ENCODE peak calls at places on chromosomes 1 and 21, in ten cellular contexts. C, Z, W, O, H, A, E, P, J and K are unnamed samples.

GRCh38 chr1:39632491-39633417 is 6.7 kb downstream of the HEYL start:
- DNase-seq in Z (no peak), P (no peak), O (peak; percentile 9), A (no peak), C (peak; percentile 85), E (no peak), H (no peak), W (no peak), J (peak; percentile 85), K (peak; percentile 64)

GRCh38 chr1:66809736-66810326 is 8.8 kb upstream of the INSL5 start:
- DNase-seq in C (peak; percentile 22), W (no peak), J (no peak), A (no peak), Z (peak; percentile 46), H (no peak), P (no peak), E (no peak), O (no peak), K (no peak)

GRCh38 chr1:942864-943533 is 16.1 kb downstream of the NOC2L start:
- DNase-seq in A (no peak), W (no peak), O (no peak), E (no peak), Z (no peak), J (peak; percentile 73), H (no peak), C (no peak), P (no peak), K (peak; percentile 47)

GRCh38 chr1:59332221-59332620 is 35.3 kb downstream of the FGGY start:
- DNase-seq in W (no peak), Z (no peak), E (no peak), O (no peak), H (no peak), J (no peak), P (no peak), C (no peak), A (no peak), K (no peak)

GRCh38 chr1:192559115-192560006 is 16.2 kb upstream of the RGS1 start:
- DNase-seq in H (peak; percentile 79), C (peak; percentile 42), J (no peak), W (no peak), Z (peak; percentile 73), O (no peak), E (no peak), P (peak; percentile 36), A (no peak), K (no peak)

GRCh38 chr21:44487831-44488230 is 32.5 kb downstream of the LRRC3 start:
- DNase-seq in H (no peak), C (peak; percentile 70), P (no peak), J (no peak), A (peak; percentile 18), O (no peak), Z (peak; percentile 13), E (no peak), W (peak; percentile 6), K (no peak)

GRCh38 chr21:35508389-35508888 is 459.3 kb upstream of the RUNX1 start:
- DNase-seq in O (no peak), P (no peak), C (peak; percentile 53), J (peak; percentile 77), E (no peak), Z (peak; percentile 20), H (peak; percentile 18), A (no peak), W (no peak), K (peak; percentile 50)

GRCh38 chr1:81760487-81761097 is 40.1 kb upstream of the ADGRL2 start:
- DNase-seq in W (no peak), A (no peak), H (peak; percentile 3), E (no peak), J (no peak), P (peak; percentile 1), Z (no peak), C (peak; percentile 9), O (no peak), K (no peak)

GRCh38 chr1:40078512-40079333 is 18.3 kb downstream of the PPT1 start:
- DNase-seq in E (peak; percentile 35), J (no peak), A (peak; percentile 66), P (peak; percentile 55), Z (peak; percentile 70), W (no peak), H (peak; percentile 13), C (peak; percentile 58), O (peak; percentile 46), K (no peak)

GRCh38 chr1:151108331-151108730 is 37.8 kb downstream of the GABPB2 start:
- DNase-seq in P (no peak), C (no peak), A (no peak), Z (no peak), E (no peak), W (no peak), O (no peak), H (no peak), J (no peak), K (no peak)

GRCh38 chr1:50425376-50426107 is 2.3 kb upstream of the DMRTA2 start:
- DNase-seq in J (no peak), O (no peak), Z (no peak), W (no peak), H (no peak), P (no peak), A (no peak), C (peak; percentile 59), E (no peak), K (no peak)

GRCh38 chr1:183893561-183894289 is 88.8 kb downstream of the RGL1 start:
- DNase-seq in H (no peak), W (no peak), C (no peak), E (no peak), Z (no peak), A (no peak), O (no peak), J (no peak), P (no peak), K (no peak)

GRCh38 chr1:231630558-231631205 is 4.1 kb downstream of the DISC1 start:
- DNase-seq in C (peak; percentile 49), E (no peak), H (peak; percentile 42), P (no peak), W (no peak), J (no peak), O (no peak), A (no peak), Z (no peak), K (no peak)

GRCh38 chr1:180953291-180953747 is 40.6 kb downstream of the KIAA1614 start:
- DNase-seq in O (peak; percentile 8), A (no peak), P (no peak), H (no peak), Z (peak; percentile 38), J (no peak), C (no peak), E (no peak), W (no peak), K (no peak)

GRCh38 chr21:29581393-29581792 is 282.7 kb downstream of the BACH1 start:
- DNase-seq in H (no peak), E (no peak), C (no peak), J (no peak), P (no peak), O (no peak), A (no peak), W (no peak), Z (peak; percentile 29), K (no peak)

GRCh38 chr1:152917794-152918193 is 9.4 kb downstream of the IVL start:
- DNase-seq in P (no peak), J (no peak), A (no peak), C (no peak), W (no peak), Z (peak; percentile 26), H (no peak), E (no peak), O (peak; percentile 76), K (no peak)

GRCh38 chr1:234772345-234773147 is 162.6 kb upstream of the IRF2BP2 start:
- DNase-seq in J (peak; percentile 71), Z (peak; percentile 99), W (no peak), E (peak; percentile 67), O (no peak), P (peak; percentile 95), C (peak; percentile 90), H (peak; percentile 96), A (no peak), K (peak; percentile 64)